ENCODE peak calls at places on chromosome 3, in nine cellular contexts. L is stimulated activated effector memory CD8-positive, alpha-beta T cell treated with anti-CD3 and anti-CD28 coated beads, Interleukin-12 subunit alpha, Interleukin-12 subunit beta, amount 100 ng/mL, for 72 hours; Y is ELR; U is T-helper 2 cell; V is HT1080; G is body of pancreas; D is HuH-7; S is hippocampal formation; P is LHCN-M2. W is an unnamed sample.

GRCh38 chr3:52405066-52405465 is 39.8 kb downstream of the SEMA3G start:
- DNase-seq in U (no peak), P (no peak), D (no peak), S (no peak), V (no peak), L (no peak), G (no peak), Y (no peak), W (no peak)

GRCh38 chr3:14947886-14948608 is 664 bp downstream of the NR2C2 start:
- DNase-seq in V (peak), Y (peak), D (peak), U (peak), L (peak), P (peak), S (peak), G (peak), W (peak)

GRCh38 chr3:48672522-48672921 is 9.8 kb upstream of the CELSR3 start:
- DNase-seq in G (no peak), Y (no peak), P (no peak), D (no peak), S (no peak), L (no peak), U (no peak), V (no peak), W (no peak)

GRCh38 chr3:45655906-45656305 is 33.3 kb upstream of the SACM1L start:
- DNase-seq in P (no peak), S (no peak), V (peak), D (no peak), Y (peak), U (no peak), G (no peak), L (no peak), W (no peak)

GRCh38 chr3:95200384-95200783 is 1137.5 kb downstream of the NSUN3 start:
- DNase-seq in U (no peak), G (no peak), L (no peak), P (no peak), V (no peak), D (no peak), Y (no peak), S (no peak), W (no peak)

GRCh38 chr3:123733805-123734526 is 149.1 kb upstream of the HACD2 start:
- DNase-seq in S (no peak), U (no peak), L (no peak), D (no peak), V (peak), Y (peak), G (no peak), P (peak), W (peak)

GRCh38 chr3:77459926-77460325 is 420.0 kb downstream of the ROBO2 start:
- DNase-seq in L (no peak), P (no peak), D (no peak), G (no peak), V (peak), U (no peak), Y (no peak), S (no peak), W (no peak)

GRCh38 chr3:188339410-188340295 is 185.7 kb downstream of the LPP start:
- DNase-seq in S (no peak), L (peak), Y (no peak), U (peak), D (no peak), V (no peak), G (no peak), P (no peak), W (no peak)

GRCh38 chr3:185582236-185582635 is 3.9 kb upstream of the SENP2 start:
- DNase-seq in D (no peak), P (no peak), Y (no peak), S (no peak), G (no peak), V (no peak), U (no peak), L (no peak), W (no peak)

GRCh38 chr3:62529230-62529629 is 155.9 kb upstream of the FEZF2 start:
- DNase-seq in G (peak), L (no peak), V (no peak), U (peak), S (no peak), P (peak), D (peak), Y (peak), W (peak)

GRCh38 chr3:193852901-193853300 is 259.9 kb downstream of the OPA1 start:
- DNase-seq in V (no peak), P (no peak), Y (no peak), U (no peak), G (no peak), D (no peak), L (no peak), S (no peak), W (peak)

GRCh38 chr3:187618732-187619131 is 51.5 kb downstream of the SST start:
- DNase-seq in G (no peak), V (no peak), P (no peak), U (no peak), L (no peak), S (no peak), Y (no peak), D (no peak), W (no peak)

GRCh38 chr3:184371570-184372018 is 6.4 kb downstream of the THPO start:
- DNase-seq in L (no peak), D (peak), U (peak), Y (peak), G (peak), S (peak), V (peak), P (peak), W (peak)

GRCh38 chr3:25679166-25679565 is 14.5 kb upstream of the TOP2B start:
- DNase-seq in S (no peak), P (no peak), U (no peak), L (no peak), Y (no peak), V (no peak), D (no peak), G (no peak), W (no peak)

GRCh38 chr3:161576733-161577510 is 80.3 kb downstream of the OTOL1 start:
- DNase-seq in G (no peak), U (no peak), Y (peak), D (no peak), V (peak), S (no peak), L (no peak), P (no peak), W (no peak)

GRCh38 chr3:36700537-36701248 is 63.7 kb downstream of the DCLK3 start:
- DNase-seq in Y (peak), G (peak), U (peak), V (peak), P (peak), D (peak), L (no peak), S (peak), W (peak)

GRCh38 chr3:111980716-111981456 is 2.1 kb downstream of the ABHD10 start:
- DNase-seq in V (no peak), U (no peak), S (no peak), G (no peak), P (no peak), L (no peak), Y (no peak), D (no peak), W (no peak)

GRCh38 chr3:23276913-23277658 is 74.0 kb downstream of the UBE2E2 start:
- DNase-seq in V (no peak), P (no peak), Y (no peak), S (no peak), L (no peak), U (no peak), D (no peak), G (no peak), W (no peak)

GRCh38 chr3:196563721-196564225 is 4.6 kb downstream of the WDR53 start:
- DNase-seq in V (peak), P (no peak), U (peak), Y (peak), D (no peak), G (no peak), S (no peak), L (peak), W (peak)

GRCh38 chr3:62632510-62633294 is 242.5 kb downstream of the CADPS start:
- DNase-seq in Y (peak), L (no peak), S (no peak), G (no peak), U (no peak), D (no peak), V (peak), P (no peak), W (peak)

GRCh38 chr3:125161607-125162219 is 50.8 kb downstream of the SLC12A8 start:
- DNase-seq in L (no peak), V (no peak), S (no peak), U (no peak), D (no peak), P (no peak), Y (no peak), G (no peak), W (no peak)